ENCODE peak calls at places on chromosomes 12 and 14, in six cellular contexts. B is GM23248, C is H9, M is IMR-90, P is endothelial cell of umbilical vein, U is Karpas-422. D is an unnamed sample.

GRCh38 chr14:37697489-37698121 is 102.2 kb downstream of the TTC6 start:
- DNase-seq in B (peak; percentile 67), C (no peak), M (peak; percentile 80), U (no peak), P (no peak), D (no peak)

GRCh38 chr12:4086481-4086880 is 187.1 kb upstream of the CCND2 start:
- DNase-seq in B (no peak), U (no peak), M (no peak), C (no peak), P (no peak), D (no peak)

GRCh38 chr14:84750284-84750683 is 779.7 kb upstream of the FLRT2 start:
- DNase-seq in C (no peak), U (no peak), P (peak; percentile 52), B (no peak), M (no peak), D (no peak)

GRCh38 chr12:3583656-3584334 is 92.8 kb downstream of the PRMT8 start:
- DNase-seq in C (no peak), P (no peak), U (no peak), M (no peak), B (no peak), D (no peak)

GRCh38 chr12:74689071-74689655 is 151.5 kb downstream of the ATXN7L3B start:
- DNase-seq in U (peak; percentile 76), M (peak; percentile 69), B (peak; percentile 65), P (peak; percentile 49), C (no peak), D (no peak)

GRCh38 chr12:65278576-65279386 is at the start of gene MSRB3:
- DNase-seq in C (peak; percentile 82), U (no peak), B (peak; percentile 91), P (peak; percentile 66), M (peak; percentile 70), D (peak; percentile 45)

GRCh38 chr12:106135075-106135474 is 3.7 kb downstream of the NUAK1 start:
- DNase-seq in U (no peak), P (no peak), B (no peak), C (no peak), M (peak; percentile 41), D (no peak)

GRCh38 chr12:108635997-108636808 is 2.5 kb upstream of the SELPLG start:
- DNase-seq in C (no peak), P (no peak), U (peak; percentile 82), B (no peak), M (no peak), D (peak; percentile 55)

GRCh38 chr14:64303471-64303917 is 9.3 kb upstream of the ESR2 start:
- DNase-seq in B (peak; percentile 62), U (peak; percentile 92), C (peak; percentile 49), P (peak; percentile 71), M (peak; percentile 68), D (no peak)

GRCh38 chr12:57899010-57899662 is 42.2 kb upstream of the ATP23 start:
- DNase-seq in U (peak; percentile 51), M (peak; percentile 81), P (peak; percentile 59), C (no peak), B (peak; percentile 74), D (peak; percentile 51)

GRCh38 chr14:32934891-32935633 is 3.6 kb upstream of the NPAS3 start:
- DNase-seq in M (no peak), C (peak; percentile 49), U (no peak), P (no peak), B (peak; percentile 25), D (no peak)

GRCh38 chr12:64946132-64946829 is 121.8 kb downstream of the TBC1D30 start:
- DNase-seq in M (peak; percentile 7), C (no peak), U (no peak), P (peak; percentile 97), B (no peak), D (no peak)

GRCh38 chr12:109121346-109121880 is 5.0 kb downstream of the ACACB start:
- DNase-seq in B (no peak), C (no peak), P (no peak), M (no peak), U (no peak), D (no peak)

GRCh38 chr14:50320279-50320678 is 8.2 kb downstream of the DMAC2L start:
- DNase-seq in B (peak; percentile 92), P (no peak), C (no peak), U (peak; percentile 64), M (peak; percentile 82), D (no peak)

GRCh38 chr12:94930772-94931171 is 72.7 kb downstream of the NDUFA12 start:
- DNase-seq in M (no peak), B (no peak), C (no peak), P (no peak), U (no peak), D (no peak)

GRCh38 chr14:66514206-66514605 is 6.3 kb downstream of the GPHN start:
- DNase-seq in C (no peak), P (no peak), M (no peak), U (no peak), B (peak; percentile 52), D (no peak)

GRCh38 chr12:52828156-52829090 is 5.7 kb downstream of the KRT79 start:
- DNase-seq in M (no peak), C (no peak), P (no peak), U (no peak), B (peak; percentile 45), D (no peak)

GRCh38 chr14:61531741-61532505 is 163.4 kb upstream of the HIF1A start:
- DNase-seq in C (no peak), M (peak; percentile 19), B (peak; percentile 40), U (no peak), P (peak; percentile 61), D (no peak)

GRCh38 chr14:61535032-61535431 is 160.3 kb upstream of the HIF1A start:
- DNase-seq in M (peak; percentile 58), B (peak; percentile 83), C (no peak), U (no peak), P (no peak), D (no peak)

GRCh38 chr14:61533513-61534255 is 161.6 kb upstream of the HIF1A start:
- DNase-seq in U (no peak), C (no peak), M (no peak), P (peak; percentile 25), B (peak; percentile 48), D (no peak)

GRCh38 chr14:61530896-61531295 is 164.4 kb upstream of the HIF1A start:
- DNase-seq in M (no peak), C (no peak), B (no peak), U (no peak), P (no peak), D (no peak)

GRCh38 chr14:61532818-61533217 is 162.5 kb upstream of the HIF1A start:
- DNase-seq in M (no peak), C (no peak), U (no peak), P (no peak), B (no peak), D (no peak)
- H3K4me2 ChIP-seq in M (no peak overlapping the region), C (no peak overlapping the region), U (no peak overlapping the region), P (no peak overlapping the region), B (no peak overlapping the region), D (no peak overlapping the region)

DNA sequence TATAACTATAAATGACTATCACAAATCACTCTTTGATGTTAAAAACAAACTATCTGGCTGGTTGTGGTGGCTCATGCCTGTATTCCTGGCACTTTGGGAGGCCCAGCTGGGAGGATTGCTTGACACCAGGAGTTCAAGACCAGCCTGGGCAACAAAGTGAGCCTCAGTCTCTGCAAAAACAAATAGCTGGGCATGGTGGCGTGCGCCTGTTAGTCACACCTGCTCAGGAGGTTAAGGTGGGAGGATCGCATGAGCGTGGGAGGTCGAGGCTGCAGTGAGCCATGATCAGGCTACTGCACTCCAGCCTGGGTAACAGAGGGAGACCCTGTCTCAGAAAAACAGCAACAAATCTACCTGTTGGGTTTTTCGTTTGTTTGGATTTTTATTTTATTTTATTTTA is 5.4 kb downstream of the TXNRD1 start:
- DNase-seq in M (no peak), C (no peak), U (no peak), B (no peak), P (no peak), D (no peak)
- H3K4me1 ChIP-seq in M (peaks cover 20% of the 10 kb centered on the region), C (no peaks in the 10 kb centered on the region), U (peaks cover 16% of the 10 kb centered on the region), B (peaks cover 21% of the 10 kb centered on the region), P (peaks cover 33% of the 10 kb centered on the region), D (peaks cover 10% of the 10 kb centered on the region)

GRCh38 chr12:7108928-7109920 is at the start of gene C1RL:
- DNase-seq in P (peak; percentile 74), U (peak; percentile 92), B (peak; percentile 87), C (peak; percentile 89), M (peak; percentile 77), D (peak; percentile 83)
- H2AFZ ChIP-seq in P (peak within 1 kb of the TSS; percentile 92), U (peak within 1 kb of the TSS; percentile 21), B (peak within 1 kb of the TSS; percentile 82), C (peak within 1 kb of the TSS; percentile 79), M (peak within 1 kb of the TSS; percentile 98), D (peak within 1 kb of the TSS; percentile 88)

GRCh38 chr12:26298785-26299621 is 103.6 kb downstream of the SSPN start:
- DNase-seq in P (peak; percentile 80), U (peak; percentile 93), B (peak; percentile 92), M (peak; percentile 83), C (no peak), D (no peak)
- H3K4me2 ChIP-seq in P (peak overlapping the region; percentile 94), U (peak overlapping the region; percentile 68), B (peak overlapping the region; percentile 76), M (peak overlapping the region; percentile 97), C (no peak overlapping the region), D (no peak overlapping the region)

D was measured in DND-41.